ENCODE peak calls at places on chromosomes 7 and 10, in four cellular contexts. U is endothelial cell, A is GM12878, X is ecto neural progenitor cell. G is an unnamed sample.

GRCh38 chr7:63789378-63790176 is 209.1 kb upstream of the ZNF722 start:
- DNase-seq in U (no peak), A (no peak), X (no peak), G (no peak)

GRCh38 chr10:33227489-33227888 is 107.0 kb downstream of the NRP1 start:
- DNase-seq in U (no peak), A (no peak), X (no peak), G (no peak)

GRCh38 chr10:122475130-122475529 is 13.8 kb downstream of the HTRA1 start:
- DNase-seq in U (no peak), A (no peak), X (no peak), G (peak)

GRCh38 chr10:1188556-1189135 is 132.5 kb downstream of the WDR37 start:
- DNase-seq in U (no peak), A (no peak), X (no peak), G (no peak)

GRCh38 chr7:50665403-50666123 is 100.4 kb upstream of the DDC start:
- DNase-seq in U (no peak), A (no peak), X (peak), G (no peak)

GRCh38 chr7:101226686-101227085 is 8.7 kb downstream of the ZNHIT1 start:
- DNase-seq in U (no peak), A (no peak), X (no peak), G (no peak)

GRCh38 chr7:44961844-44962482 is 16.9 kb downstream of the MYO1G start:
- DNase-seq in U (no peak), A (no peak), X (no peak), G (no peak)

GRCh38 chr7:108824840-108825540 is 255.3 kb downstream of the DNAJB9 start:
- DNase-seq in U (no peak), A (no peak), X (no peak), G (peak)

GRCh38 chr10:110170142-110170887 is 37.1 kb upstream of the MXI1 start:
- DNase-seq in U (no peak), A (no peak), X (no peak), G (no peak)

GRCh38 chr7:94423865-94424264 is 29.2 kb downstream of the COL1A2 start:
- DNase-seq in U (no peak), A (no peak), X (no peak), G (no peak)

GRCh38 chr7:36986429-36987362 is 262.4 kb upstream of the AOAH start:
- DNase-seq in U (peak), A (no peak), X (peak), G (peak)